ENCODE peak calls at places on chromosome 17, in eight cellular contexts. A is cardiac fibroblast, X is SK-N-SH, J is B cell, Z is AG10803, C is HFFc6, L is GM20000, E is MM.1S. R is an unnamed sample.

GRCh38 chr17:81865733-81866439 is 5.3 kb downstream of the ARHGDIA start:
- DNase-seq in Z (peak), C (no peak), X (peak), L (no peak), A (peak), J (no peak), E (peak), R (no peak)

GRCh38 chr17:35088647-35088910 is 25.1 kb upstream of the RFFL start:
- DNase-seq in L (no peak), E (no peak), C (no peak), X (no peak), A (no peak), J (no peak), Z (no peak), R (no peak)

GRCh38 chr17:7249830-7250229 is 1.7 kb downstream of the CTDNEP1 start:
- DNase-seq in Z (no peak), L (no peak), J (no peak), C (no peak), E (no peak), A (no peak), X (no peak), R (no peak)

GRCh38 chr17:82294086-82294773 is 20.7 kb upstream of the CSNK1D start:
- DNase-seq in L (no peak), E (no peak), J (no peak), A (peak), X (no peak), C (no peak), Z (no peak), R (no peak)

GRCh38 chr17:16037636-16038035 is 38.0 kb downstream of the TTC19 start:
- DNase-seq in J (no peak), L (no peak), A (peak), X (no peak), E (peak), C (no peak), Z (no peak), R (no peak)

GRCh38 chr17:15479697-15480096 is 12.3 kb upstream of the CDRT4 start:
- DNase-seq in C (no peak), L (no peak), E (no peak), X (no peak), J (no peak), Z (peak), A (no peak), R (no peak)

GRCh38 chr17:34997355-34997862 is 17.1 kb downstream of the LIG3 start:
- DNase-seq in L (no peak), J (no peak), X (no peak), A (peak), Z (peak), E (no peak), C (peak), R (peak)

GRCh38 chr17:27572665-27573064 is 58.3 kb upstream of the LGALS9 start:
- DNase-seq in E (no peak), A (no peak), X (no peak), J (no peak), L (no peak), Z (peak), C (peak), R (no peak)

GRCh38 chr17:79011451-79012147 is 2.0 kb upstream of the CANT1 start:
- DNase-seq in A (peak), Z (peak), E (no peak), L (no peak), J (no peak), X (no peak), C (peak), R (peak)

GRCh38 chr17:27818311-27819170 is 18.2 kb upstream of the NOS2 start:
- DNase-seq in Z (no peak), J (no peak), A (peak), C (no peak), X (no peak), E (no peak), L (no peak), R (no peak)

GRCh38 chr17:57545836-57546305 is 199.2 kb downstream of the CCDC182 start:
- DNase-seq in E (no peak), X (peak), J (no peak), Z (no peak), L (no peak), C (no peak), A (no peak), R (no peak)

GRCh38 chr17:68906638-68907037 is 48.6 kb downstream of the ABCA8 start:
- DNase-seq in C (no peak), J (no peak), L (no peak), E (peak), A (peak), X (peak), Z (no peak), R (no peak)
- TF ChIP-seq CTCF in C (peak), J (peak), L (no peak), E (peak), A (peak), X (peak), Z (peak), R (peak)

GRCh38 chr17:18144261-18144660 is 35.7 kb downstream of the MYO15A start:
- DNase-seq in A (no peak), L (no peak), X (no peak), Z (no peak), C (no peak), E (no peak), J (no peak), R (no peak)

GRCh38 chr17:18141210-18141803 is 32.8 kb downstream of the MYO15A start:
- DNase-seq in E (peak), J (no peak), X (peak), Z (peak), L (peak), C (peak), A (peak), R (peak)

GRCh38 chr17:18145811-18146210 is 37.3 kb downstream of the MYO15A start:
- DNase-seq in X (no peak), L (no peak), J (no peak), E (no peak), C (no peak), A (no peak), Z (no peak), R (no peak)

GRCh38 chr17:18142417-18142816 is 33.9 kb downstream of the MYO15A start:
- DNase-seq in E (no peak), L (no peak), C (no peak), A (no peak), J (no peak), Z (no peak), X (no peak), R (no peak)

DNA sequence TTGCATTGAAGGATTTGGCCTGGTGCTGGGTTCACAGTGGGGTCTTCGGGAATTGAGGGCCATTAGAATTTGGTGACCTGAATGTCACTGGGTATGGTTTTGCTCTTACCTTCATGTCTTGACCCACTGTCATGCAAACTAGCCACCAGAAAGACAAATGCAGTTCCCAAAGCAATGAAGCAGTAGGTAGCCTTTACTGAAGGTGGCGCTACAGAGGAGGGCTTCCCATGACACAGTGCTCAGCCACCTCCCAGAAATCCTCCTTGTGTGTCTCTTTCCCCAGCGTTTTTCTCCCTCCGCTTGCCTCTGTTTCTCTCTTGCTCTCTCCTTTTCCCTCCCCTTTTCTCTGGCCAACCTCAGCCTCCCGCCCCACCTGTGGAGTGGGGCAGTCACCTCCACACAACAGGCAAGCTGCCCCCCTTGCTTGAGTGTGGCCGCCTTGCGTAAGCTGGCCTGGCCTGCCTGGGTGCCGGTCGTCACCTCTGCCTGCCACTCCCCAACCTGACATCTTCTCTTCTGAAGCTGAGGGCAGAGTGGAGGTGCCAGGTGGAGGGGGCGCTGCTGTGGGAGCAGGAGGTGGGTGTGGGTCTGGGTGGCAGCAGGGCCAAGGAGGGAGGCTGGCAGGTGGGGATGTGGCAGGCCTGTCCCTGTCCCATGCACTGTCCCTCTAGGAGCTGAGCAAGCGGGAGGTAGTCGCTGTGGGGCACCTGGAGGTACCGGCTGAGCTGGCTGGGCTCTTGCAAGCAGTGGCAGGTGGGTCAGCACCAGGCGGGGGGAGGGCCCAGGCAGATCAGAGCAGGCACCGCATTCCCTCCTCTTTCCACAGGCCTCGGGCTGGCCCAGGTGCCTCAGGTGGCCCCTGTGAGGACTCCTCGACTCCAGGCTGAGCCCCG is 34.7 kb downstream of the MYO15A start:
- DNase-seq in J (no peak), E (no peak), C (peak), X (no peak), L (peak), A (peak), Z (no peak), R (no peak)
- TF ChIP-seq CTCF in J (peak), E (peak), C (peak), X (peak), L (peak), A (peak), Z (peak), R (peak)

DNA sequence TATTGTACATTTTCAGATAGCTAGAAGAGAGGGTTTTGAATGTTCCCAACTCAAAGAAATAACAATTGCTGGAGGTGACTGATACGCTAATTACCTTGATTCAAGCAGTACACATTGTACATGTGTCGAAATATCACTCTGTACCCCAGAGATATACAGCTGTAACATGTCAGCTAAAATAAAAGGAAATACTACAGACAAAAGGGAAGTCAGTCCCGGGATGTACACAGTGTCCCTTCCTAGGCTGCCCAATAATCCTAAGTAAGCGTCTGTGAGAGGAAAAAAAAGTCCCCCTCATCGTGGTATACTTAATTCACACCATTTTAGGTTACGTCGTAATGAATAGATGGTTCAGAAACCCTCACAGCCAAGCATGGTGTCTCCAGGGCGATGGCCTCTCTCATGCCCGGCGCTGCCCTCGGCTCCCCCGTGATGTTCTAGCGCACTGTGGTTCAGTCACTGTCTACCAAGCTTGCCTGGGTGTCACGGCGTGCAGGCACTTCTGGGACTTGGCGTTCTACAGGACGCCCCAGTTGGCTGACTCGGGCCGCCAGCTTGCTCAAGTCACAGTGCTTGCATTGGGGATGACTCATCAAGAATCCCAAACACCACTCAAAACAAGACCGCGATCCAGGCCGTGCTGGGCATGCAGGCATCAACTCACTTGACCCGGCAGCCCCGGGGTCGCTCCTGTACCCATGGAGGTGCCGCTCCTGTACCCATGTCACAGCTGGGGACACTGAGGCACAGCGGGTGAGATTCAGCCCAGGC is 27.6 kb downstream of the CCDC40 start:
- DNase-seq in C (peak), A (peak), Z (peak), J (no peak), E (no peak), X (no peak), L (no peak), R (peak)
- TF ChIP-seq CTCF in C (no peak), A (no peak), Z (no peak), J (no peak), E (no peak), X (no peak), L (no peak), R (no peak)

DNA sequence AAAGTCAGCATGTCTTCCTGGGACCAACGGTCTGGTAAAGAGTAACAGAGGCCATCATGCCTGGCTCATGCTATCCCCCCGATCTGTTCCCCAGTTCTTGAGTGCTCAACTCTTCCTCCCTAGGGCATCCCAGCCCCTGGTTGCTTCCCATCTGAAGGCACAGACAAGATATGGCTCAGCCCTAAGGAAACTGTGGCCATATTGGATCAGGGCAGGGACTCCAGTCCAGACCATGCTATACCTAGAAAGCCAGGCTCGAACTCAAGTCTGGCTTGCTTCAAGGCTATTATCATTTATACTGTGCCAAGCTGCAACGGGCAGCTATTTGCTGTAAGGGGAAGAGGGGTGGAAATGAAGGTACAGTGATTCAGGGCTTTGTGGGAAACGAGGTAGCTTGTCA is 2.8 kb downstream of the UBTF start:
- DNase-seq in J (no peak), A (no peak), Z (no peak), E (no peak), C (no peak), L (no peak), X (no peak), R (no peak)
- TF ChIP-seq CTCF in J (no peak), A (no peak), Z (no peak), E (no peak), C (no peak), L (no peak), X (no peak), R (no peak)